ENCODE peak calls at places on chromosome 5, in four cellular contexts. One of them, this sample, is unnamed.

GRCh38 chr5:82657036-82657699 is 379.0 kb upstream of the RPS23 start:
- DNase-seq in right atrium auricular region: no peak
- DNase-seq in K562: no peak
- DNase-seq in prostate gland: no peak
- DNase-seq in this sample: peak; percentile 47

GRCh38 chr5:98770911-98771322 is 2.5 kb upstream of the RGMB start:
- DNase-seq in right atrium auricular region: no peak
- DNase-seq in K562: no peak
- DNase-seq in prostate gland: no peak
- DNase-seq in this sample: peak; percentile 50

GRCh38 chr5:16456103-16456832 is 9.3 kb downstream of the ZNF622 start:
- DNase-seq in right atrium auricular region: peak; percentile 71
- DNase-seq in K562: peak; percentile 48
- DNase-seq in prostate gland: no peak
- DNase-seq in this sample: peak; percentile 87

GRCh38 chr5:31470608-31471007 is 61.3 kb downstream of the DROSHA start:
- DNase-seq in right atrium auricular region: peak; percentile 75
- DNase-seq in K562: peak; percentile 62
- DNase-seq in prostate gland: no peak
- DNase-seq in this sample: no peak

GRCh38 chr5:156383510-156383909 is 56.5 kb downstream of the SGCD start:
- DNase-seq in right atrium auricular region: no peak
- DNase-seq in K562: no peak
- DNase-seq in prostate gland: no peak
- DNase-seq in this sample: no peak

GRCh38 chr5:32462618-32463017 is 18.1 kb upstream of the ZFR start:
- DNase-seq in right atrium auricular region: no peak
- DNase-seq in K562: no peak
- DNase-seq in prostate gland: no peak
- DNase-seq in this sample: no peak

GRCh38 chr5:58466939-58467338 is 7.1 kb upstream of the PLK2 start:
- DNase-seq in right atrium auricular region: no peak
- DNase-seq in K562: no peak
- DNase-seq in prostate gland: no peak
- DNase-seq in this sample: no peak

GRCh38 chr5:77636423-77637169 is 1.9 kb downstream of the OTP start:
- DNase-seq in right atrium auricular region: no peak
- DNase-seq in K562: no peak
- DNase-seq in prostate gland: no peak
- DNase-seq in this sample: no peak

GRCh38 chr5:88304356-88304755 is 35.7 kb upstream of the TMEM161B start:
- DNase-seq in right atrium auricular region: no peak
- DNase-seq in K562: no peak
- DNase-seq in prostate gland: no peak
- DNase-seq in this sample: no peak

GRCh38 chr5:157870837-157871834 is 12.2 kb upstream of the CLINT1 start:
- DNase-seq in right atrium auricular region: no peak
- DNase-seq in K562: no peak
- DNase-seq in prostate gland: no peak
- DNase-seq in this sample: peak; percentile 69

GRCh38 chr5:164277720-164278119 is 772.3 kb downstream of the MAT2B start:
- DNase-seq in right atrium auricular region: no peak
- DNase-seq in K562: no peak
- DNase-seq in prostate gland: no peak
- DNase-seq in this sample: no peak

GRCh38 chr5:93741136-93741811 is at the start of gene POU5F2:
- DNase-seq in right atrium auricular region: no peak
- DNase-seq in K562: peak; percentile 39
- DNase-seq in prostate gland: no peak
- DNase-seq in this sample: no peak

GRCh38 chr5:68114641-68115040 is 100.9 kb upstream of the PIK3R1 start:
- DNase-seq in right atrium auricular region: no peak
- DNase-seq in K562: no peak
- DNase-seq in prostate gland: no peak
- DNase-seq in this sample: no peak

GRCh38 chr5:5572983-5573797 is 150.7 kb downstream of the ICE1 start:
- DNase-seq in right atrium auricular region: no peak
- DNase-seq in K562: no peak
- DNase-seq in prostate gland: no peak
- DNase-seq in this sample: peak; percentile 1

GRCh38 chr5:142872795-142873194 is 102.6 kb downstream of the ARHGAP26 start:
- DNase-seq in right atrium auricular region: no peak
- DNase-seq in K562: no peak
- DNase-seq in prostate gland: no peak
- DNase-seq in this sample: peak; percentile 47

GRCh38 chr5:142872217-142872616 is 102.0 kb downstream of the ARHGAP26 start:
- DNase-seq in right atrium auricular region: no peak
- DNase-seq in K562: no peak
- DNase-seq in prostate gland: no peak
- DNase-seq in this sample: no peak

GRCh38 chr5:142871056-142871879 is 101.1 kb downstream of the ARHGAP26 start:
- DNase-seq in right atrium auricular region: no peak
- DNase-seq in K562: no peak
- DNase-seq in prostate gland: peak; percentile 70
- DNase-seq in this sample: no peak

GRCh38 chr5:142870552-142870951 is 100.4 kb downstream of the ARHGAP26 start:
- DNase-seq in right atrium auricular region: no peak
- DNase-seq in K562: no peak
- DNase-seq in prostate gland: no peak
- DNase-seq in this sample: no peak

GRCh38 chr5:142871880-142872200 is 101.7 kb downstream of the ARHGAP26 start:
- DNase-seq in right atrium auricular region: no peak
- DNase-seq in K562: no peak
- DNase-seq in prostate gland: no peak
- DNase-seq in this sample: no peak
- H3K4me1 ChIP-seq in right atrium auricular region: no peaks in the 10 kb centered on the region
- H3K4me1 ChIP-seq in K562: no peaks in the 10 kb centered on the region
- H3K4me1 ChIP-seq in prostate gland: peaks cover 11% of the 10 kb centered on the region
- H3K4me1 ChIP-seq in this sample: peaks cover 13% of the 10 kb centered on the region

DNA sequence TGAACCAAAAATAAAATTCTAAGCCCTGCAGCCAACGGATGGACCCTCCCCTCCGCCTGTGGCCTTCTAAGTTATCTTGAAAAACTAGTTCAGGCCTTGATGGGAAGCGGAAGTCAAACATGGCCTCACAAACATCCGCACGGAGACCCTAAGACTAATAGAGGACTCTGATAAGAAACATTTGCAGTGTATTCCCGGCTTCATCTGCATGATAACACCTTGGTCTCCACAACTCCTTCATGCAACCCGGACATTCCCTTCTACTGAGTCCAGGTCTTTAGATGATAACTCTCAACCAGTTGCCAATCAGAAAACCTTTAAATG is 770 bp upstream of the DAP start:
- DNase-seq in right atrium auricular region: no peak
- DNase-seq in K562: no peak
- DNase-seq in prostate gland: no peak
- DNase-seq in this sample: no peak
- H3K4me3 ChIP-seq in right atrium auricular region: peak overlapping the region; percentile 75
- H3K4me3 ChIP-seq in K562: peak overlapping the region; percentile 52
- H3K4me3 ChIP-seq in prostate gland: peak overlapping the region; percentile 76
- H3K4me3 ChIP-seq in this sample: peak overlapping the region; percentile 97

DNA sequence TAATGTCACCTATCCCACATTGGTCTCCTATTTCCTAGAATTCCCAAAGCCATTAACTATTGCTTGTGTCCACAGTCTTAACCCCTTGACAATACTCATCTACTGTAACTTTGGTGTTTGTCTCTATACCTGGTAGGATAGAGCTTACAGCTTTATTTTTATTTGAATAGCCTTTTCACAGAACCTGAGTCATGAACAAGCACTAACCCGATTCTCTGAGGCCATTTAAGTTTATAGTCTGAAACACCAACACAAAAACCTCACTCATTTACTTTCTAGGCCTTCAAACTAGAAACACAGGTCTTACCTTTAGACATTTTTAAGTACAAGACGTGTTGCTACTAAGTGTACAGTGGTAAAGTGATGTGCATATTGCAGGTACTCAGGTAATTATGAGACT is 22.6 kb downstream of the CSNK1A1 start:
- DNase-seq in right atrium auricular region: no peak
- DNase-seq in K562: no peak
- DNase-seq in prostate gland: no peak
- DNase-seq in this sample: no peak
- H3K4me1 ChIP-seq in right atrium auricular region: no peaks in the 10 kb centered on the region
- H3K4me1 ChIP-seq in K562: peaks cover 12% of the 10 kb centered on the region
- H3K4me1 ChIP-seq in prostate gland: peaks cover 13% of the 10 kb centered on the region
- H3K4me1 ChIP-seq in this sample: peaks cover 46% of the 10 kb centered on the region

GRCh38 chr5:139164020-139164419 is 34.1 kb downstream of the SIL1 start:
- DNase-seq in right atrium auricular region: no peak
- DNase-seq in K562: no peak
- DNase-seq in prostate gland: no peak
- DNase-seq in this sample: no peak
- H3K4me3 ChIP-seq in right atrium auricular region: no peak overlapping the region
- H3K4me3 ChIP-seq in K562: no peak overlapping the region
- H3K4me3 ChIP-seq in prostate gland: no peak overlapping the region
- H3K4me3 ChIP-seq in this sample: no peak overlapping the region

GRCh38 chr5:104937591-104937990 is 1375.0 kb upstream of the NUDT12 start:
- DNase-seq in right atrium auricular region: no peak
- DNase-seq in K562: no peak
- DNase-seq in prostate gland: no peak
- DNase-seq in this sample: no peak
- H3K4me1 ChIP-seq in right atrium auricular region: no peaks in the 10 kb centered on the region
- H3K4me1 ChIP-seq in K562: no peaks in the 10 kb centered on the region
- H3K4me1 ChIP-seq in prostate gland: no peaks in the 10 kb centered on the region
- H3K4me1 ChIP-seq in this sample: no peaks in the 10 kb centered on the region